ENCODE peak calls at places on chromosomes 11 and 22, in four cellular contexts. M, N, L and U are unnamed samples.

GRCh38 chr22:22200569-22201184 is 43.9 kb upstream of the VPREB1 start:
- DNase-seq in L (no peak), M (no peak), N (no peak), U (no peak)

GRCh38 chr11:44592125-44592643 is 26.7 kb downstream of the CD82 start:
- DNase-seq in N (no peak), M (no peak), L (no peak), U (no peak)

GRCh38 chr11:109033627-109034340 is 368.9 kb downstream of the DDX10 start:
- DNase-seq in L (no peak), N (no peak), M (no peak), U (no peak)

GRCh38 chr11:94767701-94768601 is at the start of gene AMOTL1:
- DNase-seq in M (no peak), N (peak; percentile 39), L (peak; percentile 75), U (no peak)

GRCh38 chr11:9601041-9601875 is 27.8 kb downstream of the WEE1 start:
- DNase-seq in M (no peak), L (no peak), N (peak; percentile 30), U (peak; percentile 46)

GRCh38 chr22:38862375-38863329 is 9.4 kb downstream of the CBX6 start:
- DNase-seq in N (no peak), M (no peak), L (no peak), U (no peak)

GRCh38 chr22:29112680-29113079 is 39.8 kb downstream of the KREMEN1 start:
- DNase-seq in L (no peak), N (no peak), M (no peak), U (no peak)

GRCh38 chr22:38706101-38706884 is 549 bp downstream of the GTPBP1 start:
- DNase-seq in M (no peak), N (no peak), L (no peak), U (no peak)

GRCh38 chr11:96388891-96389603 is 665 bp downstream of the CCDC82 start:
- DNase-seq in L (peak; percentile 56), N (no peak), M (peak; percentile 46), U (peak; percentile 11)

GRCh38 chr11:114353448-114353847 is 46.9 kb downstream of the C11orf71 start:
- DNase-seq in L (no peak), N (no peak), M (no peak), U (no peak)

GRCh38 chr11:64028398-64029115 is 7.2 kb upstream of the FLRT1 start:
- DNase-seq in L (no peak), M (no peak), N (no peak), U (no peak)

GRCh38 chr11:27296406-27296994 is 66.5 kb downstream of the CCDC34 start:
- DNase-seq in L (peak; percentile 42), N (peak; percentile 22), M (peak; percentile 44), U (no peak)

GRCh38 chr11:27242591-27242990 is 120.4 kb downstream of the CCDC34 start:
- DNase-seq in N (no peak), M (no peak), L (no peak), U (no peak)

GRCh38 chr11:46272816-46273427 is 4.5 kb upstream of the CREB3L1 start:
- DNase-seq in L (peak; percentile 46), N (no peak), M (no peak), U (no peak)

GRCh38 chr22:42379961-42380537 is 52.2 kb downstream of the NFAM1 start:
- DNase-seq in N (no peak), M (no peak), L (no peak), U (no peak)

GRCh38 chr22:46618104-46618647 is 2.0 kb upstream of the GRAMD4 start:
- DNase-seq in L (no peak), N (no peak), M (no peak), U (no peak)
- TF ChIP-seq TAF1 in L (no peak), N (no peak), M (no peak), U (no peak)

DNA sequence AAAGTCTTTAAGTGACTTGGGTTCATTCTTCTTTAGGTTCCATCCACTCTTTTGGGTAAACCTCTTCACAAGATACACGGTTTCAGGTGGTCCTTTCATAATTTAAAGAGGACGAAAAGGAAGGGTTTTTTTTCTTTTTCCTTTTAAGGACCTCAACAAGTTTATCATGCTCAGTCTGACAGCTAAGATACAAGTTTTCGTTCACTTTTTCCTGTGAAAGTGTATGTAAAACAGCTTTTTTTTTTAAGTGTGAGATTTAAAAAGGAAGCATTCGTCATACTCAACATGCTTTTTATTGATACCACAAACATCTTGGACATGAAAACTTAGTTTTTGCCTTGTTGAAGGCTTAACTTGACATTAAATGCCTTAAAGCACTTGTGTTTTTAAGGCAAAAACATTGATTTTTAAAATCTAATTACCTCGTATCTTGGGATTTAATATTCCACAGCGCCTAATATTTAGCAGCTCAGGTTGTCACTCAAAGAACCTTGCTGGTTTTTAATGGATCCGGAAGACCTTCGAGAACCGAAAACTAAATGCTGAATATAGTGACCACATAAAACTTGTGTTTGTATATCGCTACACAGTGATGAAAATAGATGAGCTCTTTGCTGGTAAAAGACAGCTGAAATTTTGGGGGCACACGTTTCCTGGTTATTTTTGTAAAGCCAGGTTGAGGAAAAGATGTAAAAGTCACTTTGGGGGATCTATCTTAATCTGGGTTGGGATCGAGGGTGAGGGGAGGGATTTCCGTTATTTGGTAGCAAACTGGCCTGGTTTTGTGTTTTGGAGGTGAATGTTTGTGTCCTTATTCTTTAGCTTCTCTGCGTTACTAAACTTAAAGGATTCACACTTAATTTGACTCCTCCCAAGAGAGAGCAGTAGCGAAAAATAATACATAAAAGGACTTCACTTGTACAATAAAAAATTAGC is 2.3 kb downstream of the PCF11 start:
- DNase-seq in M (no peak), N (no peak), L (no peak), U (no peak)
- TF ChIP-seq POLR2A in M (no peak), N (peak; percentile 54), L (no peak), U (peak; percentile 60)

DNA sequence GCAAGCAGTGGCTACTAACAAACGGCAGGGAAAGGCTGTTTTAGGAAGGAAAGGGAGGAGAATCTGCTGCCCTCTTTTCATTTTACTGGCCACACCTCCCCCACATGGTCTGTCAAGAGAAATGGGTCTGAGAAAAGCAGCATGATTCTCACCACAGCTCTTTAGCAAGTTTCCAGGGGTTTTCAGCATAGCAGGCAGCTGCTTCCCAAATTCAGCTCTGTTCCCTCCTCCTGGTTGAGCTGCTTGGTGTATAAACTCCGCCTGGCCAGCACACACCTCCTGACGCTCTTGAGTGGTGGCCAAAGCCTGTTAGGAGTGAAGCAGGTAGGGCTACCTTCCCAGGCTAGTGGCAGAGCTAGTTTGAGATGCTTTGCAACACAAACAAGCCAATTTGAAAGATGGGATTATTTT is 438.5 kb upstream of the CCDC90B start:
- DNase-seq in L (no peak), M (no peak), N (no peak), U (no peak)
- TF ChIP-seq TAF1 in L (no peak), M (no peak), N (no peak), U (no peak)

DNA sequence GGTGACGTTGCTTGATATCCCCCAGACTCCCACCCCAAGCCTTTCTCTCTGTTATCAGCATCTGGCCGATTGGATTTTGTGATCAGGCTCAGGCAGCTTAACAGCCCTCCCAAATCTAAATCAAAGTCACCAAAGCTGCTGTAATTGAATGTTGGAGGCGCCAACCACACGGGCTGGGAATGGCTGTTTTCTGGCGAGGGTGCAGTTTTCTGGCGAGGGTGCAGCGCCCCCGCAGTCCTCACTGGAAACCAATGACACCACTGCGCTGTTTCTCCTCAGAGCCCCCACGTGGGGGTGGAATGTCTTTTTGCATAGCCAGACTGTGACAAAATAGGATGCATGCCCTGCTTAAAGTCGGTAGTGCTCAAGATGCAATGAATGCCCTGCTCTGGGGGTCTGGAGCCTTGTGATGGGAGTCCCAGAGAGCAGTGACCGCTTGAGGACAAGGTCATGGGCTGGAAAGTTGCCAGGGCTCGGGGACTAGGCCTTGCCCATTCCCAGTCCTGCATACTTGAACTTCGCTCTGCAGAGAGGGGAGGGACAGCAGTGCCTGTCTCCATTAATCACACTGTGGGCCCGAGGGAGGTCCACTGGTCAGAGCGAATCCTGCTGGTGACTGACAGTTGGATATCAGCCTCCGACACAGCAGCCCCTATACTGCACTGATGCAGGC is 105.3 kb downstream of the MORC2 start:
- DNase-seq in L (peak; percentile 43), M (peak; percentile 93), N (no peak), U (peak; percentile 4)
- TF ChIP-seq POLR2A in L (no peak), M (no peak), N (no peak), U (no peak)

DNA sequence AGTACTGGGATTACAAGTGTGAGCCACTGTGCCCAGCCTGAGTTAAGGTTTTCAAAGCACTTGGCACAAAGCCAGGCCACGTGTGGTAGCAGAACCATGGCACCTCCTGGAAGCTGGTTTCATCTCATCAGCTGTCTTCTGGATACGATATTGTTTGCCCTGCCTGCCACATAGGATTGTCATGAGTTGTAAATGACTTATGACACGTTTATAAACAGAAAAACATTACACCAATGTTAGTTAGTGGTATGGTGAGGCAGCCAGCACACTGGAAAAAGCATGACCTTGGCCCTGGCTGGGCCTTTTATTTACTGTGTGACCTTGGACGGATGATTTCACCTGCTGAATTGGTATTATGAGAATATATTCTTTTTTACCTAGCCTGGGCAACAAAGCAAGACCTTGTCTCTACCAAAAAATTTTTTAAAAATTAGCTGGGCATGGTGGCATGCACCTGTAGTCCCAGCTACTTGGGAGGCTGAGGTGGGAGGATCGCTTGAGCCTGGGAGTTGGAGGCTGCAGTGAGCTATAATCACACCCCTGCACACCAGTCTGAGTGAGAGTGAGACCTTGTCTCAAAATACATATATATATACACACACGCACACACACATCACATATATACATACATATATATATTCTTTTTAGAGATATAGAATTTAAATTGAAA is 24.0 kb upstream of the MYH9 start:
- DNase-seq in M (peak; percentile 80), L (no peak), N (no peak), U (no peak)
- TF ChIP-seq TAF1 in M (no peak), L (no peak), N (no peak), U (no peak)

DNA sequence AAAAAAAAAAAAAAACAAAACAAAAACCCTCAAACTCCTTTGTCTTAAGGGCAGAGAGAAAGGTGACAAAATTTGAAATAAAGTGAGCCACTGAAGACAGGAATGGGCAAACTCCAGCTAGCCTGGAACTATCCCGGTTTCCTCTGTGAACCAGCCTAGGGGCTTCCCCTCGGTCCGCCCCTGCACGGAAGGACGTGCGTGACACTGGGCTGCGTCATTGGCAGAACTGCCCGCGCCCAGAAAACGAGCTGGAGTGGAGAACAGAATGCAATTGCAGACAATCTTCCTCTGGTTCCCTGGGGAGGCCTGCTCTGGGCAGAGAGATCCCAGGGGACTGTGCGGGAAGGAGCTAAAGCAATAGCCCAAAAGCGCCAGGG is 628 bp downstream of the RAB38 start:
- DNase-seq in N (no peak), L (no peak), M (no peak), U (no peak)
- TF ChIP-seq POLR2A in N (no peak), L (no peak), M (no peak), U (no peak)

GRCh38 chr11:30774451-30774850 is 188.3 kb upstream of the MPPED2 start:
- DNase-seq in N (no peak), M (no peak), L (no peak), U (no peak)
- TF ChIP-seq TAF1 in N (no peak), M (no peak), L (no peak), U (no peak)